ENCODE peak calls at places on chromosomes 7 and 10, in eight cellular contexts. D, A, S, I, Y, B, M and R are unnamed samples.

GRCh38 chr7:149811221-149811620 is 27.0 kb upstream of the ZNF862 start:
- DNase-seq in D (peak), A (peak), S (no peak), I (no peak), Y (no peak), B (no peak), M (no peak), R (no peak)

GRCh38 chr10:31304261-31304970 is 14.6 kb upstream of the ZEB1 start:
- DNase-seq in D (no peak), A (no peak), S (no peak), I (no peak), Y (no peak), B (no peak), M (no peak), R (no peak)

GRCh38 chr7:140646931-140647647 is 6.5 kb upstream of the DENND2A start:
- DNase-seq in D (peak), A (peak), S (no peak), I (peak), Y (peak), B (peak), M (no peak), R (no peak)

GRCh38 chr10:78856421-78856820 is 212.3 kb upstream of the ZMIZ1 start:
- DNase-seq in D (no peak), A (no peak), S (no peak), I (no peak), Y (no peak), B (no peak), M (no peak), R (no peak)

GRCh38 chr10:97134202-97134601 is 51.6 kb downstream of the SLIT1 start:
- DNase-seq in D (no peak), A (no peak), S (no peak), I (peak), Y (no peak), B (no peak), M (no peak), R (no peak)

GRCh38 chr7:3294432-3295100 is 6.5 kb upstream of the SDK1 start:
- DNase-seq in D (no peak), A (no peak), S (no peak), I (no peak), Y (no peak), B (peak), M (no peak), R (no peak)

GRCh38 chr10:95246582-95247051 is 44.2 kb downstream of the PDLIM1 start:
- DNase-seq in D (peak), A (peak), S (no peak), I (peak), Y (peak), B (peak), M (no peak), R (no peak)

GRCh38 chr10:20598590-20598989 is 298.5 kb downstream of the NEBL start:
- DNase-seq in D (no peak), A (peak), S (peak), I (no peak), Y (no peak), B (peak), M (peak), R (peak)

GRCh38 chr10:97608991-97609561 is 19.6 kb downstream of the C10orf62 start:
- DNase-seq in D (no peak), A (no peak), S (no peak), I (no peak), Y (no peak), B (no peak), M (no peak), R (no peak)

GRCh38 chr7:81714306-81714705 is 55.5 kb downstream of the HGF start:
- DNase-seq in D (no peak), A (no peak), S (no peak), I (no peak), Y (no peak), B (no peak), M (no peak), R (no peak)

GRCh38 chr10:101834341-101834740 is 9.3 kb downstream of the KCNIP2 start:
- DNase-seq in D (no peak), A (peak), S (no peak), I (no peak), Y (no peak), B (no peak), M (no peak), R (no peak)

GRCh38 chr7:45601816-45602540 is 27.8 kb downstream of the ADCY1 start:
- DNase-seq in D (no peak), A (no peak), S (no peak), I (no peak), Y (no peak), B (no peak), M (no peak), R (no peak)

GRCh38 chr10:14146005-14146404 is 184.7 kb downstream of the FRMD4A start:
- DNase-seq in D (no peak), A (peak), S (peak), I (no peak), Y (no peak), B (no peak), M (no peak), R (no peak)

GRCh38 chr10:121527690-121528089 is 70.6 kb downstream of the FGFR2 start:
- DNase-seq in D (no peak), A (no peak), S (peak), I (no peak), Y (no peak), B (peak), M (no peak), R (no peak)

GRCh38 chr10:74063256-74063655 is 65.3 kb downstream of the VCL start:
- DNase-seq in D (no peak), A (peak), S (no peak), I (no peak), Y (no peak), B (no peak), M (no peak), R (no peak)

GRCh38 chr7:7943951-7944350 is 24.6 kb upstream of the GLCCI1 start:
- DNase-seq in D (peak), A (no peak), S (no peak), I (no peak), Y (no peak), B (no peak), M (no peak), R (no peak)

GRCh38 chr7:158415316-158415715 is 172.3 kb downstream of the PTPRN2 start:
- DNase-seq in D (no peak), A (no peak), S (no peak), I (no peak), Y (no peak), B (no peak), M (no peak), R (no peak)

GRCh38 chr10:5665380-5666323 is 743 bp downstream of the ASB13 start:
- DNase-seq in D (peak), A (no peak), S (no peak), I (peak), Y (no peak), B (no peak), M (no peak), R (no peak)

GRCh38 chr7:155611808-155612447 is 32.5 kb upstream of the RBM33 start:
- DNase-seq in D (no peak), A (no peak), S (no peak), I (no peak), Y (no peak), B (no peak), M (no peak), R (no peak)

GRCh38 chr10:110684800-110685446 is 40.8 kb downstream of the RBM20 start:
- DNase-seq in D (no peak), A (no peak), S (no peak), I (no peak), Y (no peak), B (peak), M (no peak), R (no peak)

GRCh38 chr10:65430979-65431378 is 1494.9 kb upstream of the LRRTM3 start:
- DNase-seq in D (no peak), A (no peak), S (no peak), I (no peak), Y (peak), B (no peak), M (no peak), R (no peak)

GRCh38 chr7:113710310-113711106 is 208.3 kb downstream of the PPP1R3A start:
- DNase-seq in D (peak), A (peak), S (peak), I (peak), Y (peak), B (peak), M (peak), R (peak)

GRCh38 chr7:88106430-88106829 is 113.4 kb downstream of the SRI start:
- DNase-seq in D (no peak), A (no peak), S (no peak), I (no peak), Y (no peak), B (no peak), M (no peak), R (no peak)

GRCh38 chr10:91220954-91221696 is 662 bp downstream of the PCGF5 start:
- DNase-seq in D (peak), A (peak), S (no peak), I (no peak), Y (peak), B (peak), M (peak), R (no peak)

GRCh38 chr7:35768346-35768745 is 32.5 kb upstream of the SEPTIN7 start:
- DNase-seq in D (no peak), A (no peak), S (no peak), I (no peak), Y (no peak), B (no peak), M (no peak), R (no peak)

GRCh38 chr10:97676770-97677581 is 10.1 kb downstream of the AVPI1 start:
- DNase-seq in D (peak), A (peak), S (no peak), I (no peak), Y (peak), B (peak), M (peak), R (peak)

GRCh38 chr10:32105782-32106382 is 49.7 kb upstream of the KIF5B start:
- DNase-seq in D (no peak), A (no peak), S (no peak), I (no peak), Y (no peak), B (no peak), M (no peak), R (no peak)

GRCh38 chr10:87500646-87501048 is 4.0 kb upstream of the MINPP1 start:
- DNase-seq in D (no peak), A (no peak), S (no peak), I (no peak), Y (no peak), B (no peak), M (no peak), R (no peak)

GRCh38 chr10:70555371-70555770 is 47.2 kb downstream of the PRF1 start:
- DNase-seq in D (no peak), A (no peak), S (no peak), I (no peak), Y (no peak), B (no peak), M (no peak), R (no peak)

GRCh38 chr7:20280475-20281351 is 50.0 kb upstream of the ITGB8 start:
- DNase-seq in D (no peak), A (peak), S (peak), I (no peak), Y (no peak), B (no peak), M (no peak), R (no peak)

GRCh38 chr7:4202154-4202553 is 479.9 kb upstream of the FOXK1 start:
- DNase-seq in D (no peak), A (no peak), S (no peak), I (no peak), Y (no peak), B (no peak), M (no peak), R (no peak)

GRCh38 chr10:72316748-72317435 is 37.8 kb downstream of the DNAJB12 start:
- DNase-seq in D (peak), A (no peak), S (no peak), I (no peak), Y (no peak), B (no peak), M (no peak), R (no peak)

GRCh38 chr7:116522247-116522646 is 2.6 kb upstream of the CAV1 start:
- DNase-seq in D (no peak), A (peak), S (peak), I (no peak), Y (no peak), B (peak), M (peak), R (no peak)

GRCh38 chr10:9010093-9010492 is 955.6 kb downstream of the GATA3 start:
- DNase-seq in D (no peak), A (no peak), S (no peak), I (no peak), Y (no peak), B (no peak), M (no peak), R (no peak)

GRCh38 chr7:23380556-23380955 is 81.4 kb downstream of the MALSU1 start:
- DNase-seq in D (no peak), A (peak), S (no peak), I (no peak), Y (no peak), B (no peak), M (no peak), R (no peak)